ENCODE peak calls at places on chromosomes 4 and X, in nine cellular contexts. S is naive thymus-derived CD4-positive, alpha-beta T cell; P is uterus; M is left lung; Z is lower lobe of right lung; J is spleen; F is cardiac muscle cell; Y is IMR-90; H is ascending aorta. V is an unnamed sample.

GRCh38 chr4:99389606-99390005 is 37.1 kb upstream of the ADH1C start:
- DNase-seq in S (no peak), P (no peak), M (no peak), Z (no peak), J (no peak), F (no peak), Y (peak; percentile 64), H (no peak), V (no peak)

GRCh38 chrX:33211356-33212254 is at the start of gene DMD:
- DNase-seq in S (no peak), P (peak; percentile 70), M (peak; percentile 34), Z (peak; percentile 37), J (no peak), F (peak; percentile 94), Y (peak; percentile 84), H (peak; percentile 84), V (peak; percentile 49)

GRCh38 chr4:138186264-138186663 is 55.9 kb downstream of the SLC7A11 start:
- DNase-seq in S (no peak), P (no peak), M (no peak), Z (no peak), J (no peak), F (peak; percentile 43), Y (no peak), H (no peak), V (no peak)

GRCh38 chrX:72306851-72307645 is 1.3 kb upstream of the CITED1 start:
- DNase-seq in S (no peak), P (peak; percentile 41), M (peak; percentile 61), Z (peak; percentile 72), J (peak; percentile 88), F (peak; percentile 73), Y (peak; percentile 66), H (peak; percentile 76), V (peak; percentile 66)

GRCh38 chrX:120857240-120857639 is 18.4 kb downstream of the CT47B1 start:
- DNase-seq in S (no peak), P (no peak), M (no peak), Z (no peak), J (no peak), F (no peak), Y (no peak), H (no peak), V (no peak)

GRCh38 chr4:90837241-90837640 is 710.0 kb downstream of the CCSER1 start:
- DNase-seq in S (no peak), P (no peak), M (no peak), Z (no peak), J (no peak), F (no peak), Y (no peak), H (no peak), V (no peak)

GRCh38 chr4:177479063-177479462 is 36.8 kb upstream of the AGA start:
- DNase-seq in S (no peak), P (no peak), M (no peak), Z (no peak), J (no peak), F (no peak), Y (peak; percentile 13), H (no peak), V (no peak)

GRCh38 chr4:98614081-98614480 is 44.3 kb downstream of the TSPAN5 start:
- DNase-seq in S (no peak), P (no peak), M (no peak), Z (no peak), J (no peak), F (peak; percentile 10), Y (no peak), H (no peak), V (no peak)

GRCh38 chr4:93384211-93384610 is 444.3 kb upstream of the ATOH1 start:
- DNase-seq in S (no peak), P (no peak), M (no peak), Z (no peak), J (no peak), F (no peak), Y (peak; percentile 67), H (no peak), V (no peak)

DNA sequence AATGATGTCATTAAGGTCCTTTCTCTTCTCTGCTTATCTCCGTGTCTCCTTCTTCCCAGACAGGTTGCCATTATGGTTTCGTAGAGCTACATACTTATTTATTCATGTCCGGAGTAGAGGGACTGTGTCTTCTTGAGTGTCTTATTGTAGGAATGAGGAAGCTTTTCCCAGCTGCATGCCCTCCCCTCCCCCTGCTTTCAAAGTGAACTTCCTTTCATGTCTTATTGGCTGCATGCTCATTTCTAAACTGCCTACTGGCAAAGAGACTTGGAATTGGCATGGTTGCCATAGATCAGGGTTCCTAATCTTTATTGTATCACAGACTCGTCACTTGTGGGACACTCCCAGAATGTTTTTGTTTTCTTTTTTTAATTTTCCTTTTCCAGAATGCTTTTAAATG is 15.4 kb downstream of the VAMP7 start:
- DNase-seq in S (no peak), P (no peak), M (no peak), Z (no peak), J (no peak), F (no peak), Y (no peak), H (no peak), V (no peak)
- H3K9me3 ChIP-seq in S (no peaks in the 10 kb centered on the region), P (no peaks in the 10 kb centered on the region), M (no peaks in the 10 kb centered on the region), Z (no peaks in the 10 kb centered on the region), J (peaks cover 15% of the 10 kb centered on the region), F (no peaks in the 10 kb centered on the region), Y (no peaks in the 10 kb centered on the region), H (no peaks in the 10 kb centered on the region), V (no peaks in the 10 kb centered on the region)

DNA sequence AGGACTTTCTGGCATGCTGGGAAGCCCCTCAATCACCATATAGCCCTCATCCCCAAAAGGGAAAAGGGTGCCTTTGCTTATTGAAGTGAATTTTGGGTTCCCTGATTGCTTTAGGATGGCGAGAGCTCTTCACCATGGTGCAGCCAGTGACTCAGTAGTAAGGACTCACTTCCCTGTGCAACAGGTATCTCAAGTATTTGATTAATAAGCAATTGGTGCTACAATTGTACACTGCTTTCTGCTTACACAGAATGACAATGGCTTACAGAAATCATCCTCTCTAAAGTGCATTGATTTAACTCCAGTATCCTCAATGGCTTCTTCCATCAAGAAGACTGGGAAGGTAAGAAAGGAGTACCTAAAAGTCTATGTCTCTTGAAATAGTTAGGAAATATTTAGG is 143.7 kb upstream of the SMIM10 start:
- DNase-seq in S (no peak), P (no peak), M (no peak), Z (no peak), J (no peak), F (no peak), Y (no peak), H (no peak), V (no peak)
- H3K27ac ChIP-seq in S (no peak overlapping the region), P (no peak overlapping the region), M (no peak overlapping the region), Z (no peak overlapping the region), J (no peak overlapping the region), F (no peak overlapping the region), Y (no peak overlapping the region), H (no peak overlapping the region), V (no peak overlapping the region)

GRCh38 chr4:13102344-13102743 is 381.8 kb downstream of the RAB28 start:
- DNase-seq in S (no peak), P (no peak), M (no peak), Z (no peak), J (no peak), F (no peak), Y (no peak), H (no peak), V (no peak)

GRCh38 chr4:13108096-13108495 is 376.0 kb downstream of the RAB28 start:
- DNase-seq in S (no peak), P (no peak), M (no peak), Z (no peak), J (no peak), F (no peak), Y (no peak), H (no peak), V (no peak)

GRCh38 chr4:13097971-13098370 is 386.2 kb downstream of the RAB28 start:
- DNase-seq in S (no peak), P (no peak), M (no peak), Z (no peak), J (no peak), F (no peak), Y (no peak), H (no peak), V (no peak)

GRCh38 chr4:13103382-13104015 is 380.6 kb downstream of the RAB28 start:
- DNase-seq in S (no peak), P (no peak), M (no peak), Z (no peak), J (no peak), F (no peak), Y (no peak), H (no peak), V (no peak)
- H3K4me1 ChIP-seq in S (no peaks in the 10 kb centered on the region), P (no peaks in the 10 kb centered on the region), M (no peaks in the 10 kb centered on the region), Z (no peaks in the 10 kb centered on the region), J (no peaks in the 10 kb centered on the region), F (no peaks in the 10 kb centered on the region), Y (no peaks in the 10 kb centered on the region), H (no peaks in the 10 kb centered on the region), V (no peaks in the 10 kb centered on the region)

GRCh38 chr4:130187587-130187986 is 1091.6 kb downstream of the C4orf33 start:
- DNase-seq in S (no peak), P (no peak), M (no peak), Z (no peak), J (no peak), F (no peak), Y (no peak), H (no peak), V (no peak)

GRCh38 chr4:130197946-130198345 is 1102.0 kb downstream of the C4orf33 start:
- DNase-seq in S (no peak), P (no peak), M (no peak), Z (no peak), J (no peak), F (no peak), Y (no peak), H (no peak), V (no peak)

DNA sequence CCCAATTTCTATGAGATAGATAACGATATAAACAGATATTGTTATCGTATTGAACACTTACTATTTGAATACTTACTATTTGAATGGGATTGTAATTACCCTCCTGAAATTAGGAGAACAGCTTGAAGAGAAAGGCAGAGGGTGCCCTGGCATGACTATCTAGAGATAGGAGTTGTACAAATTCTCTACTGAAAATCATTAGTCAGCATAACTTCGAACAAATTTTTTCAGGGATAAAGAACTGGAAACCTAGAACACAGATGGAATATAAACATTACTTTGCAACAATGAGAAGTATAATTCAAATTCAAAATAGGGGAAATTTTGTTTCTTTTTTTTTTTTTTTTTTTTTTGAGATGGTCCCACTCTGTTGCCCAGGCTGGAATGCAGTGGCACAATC is 1096.8 kb downstream of the C4orf33 start:
- DNase-seq in S (no peak), P (no peak), M (no peak), Z (no peak), J (no peak), F (no peak), Y (no peak), H (no peak), V (no peak)
- H3K9me3 ChIP-seq in S (no peaks in the 10 kb centered on the region), P (no peaks in the 10 kb centered on the region), M (peaks cover 3% of the 10 kb centered on the region), Z (no peaks in the 10 kb centered on the region), J (peaks cover 7% of the 10 kb centered on the region), F (no peaks in the 10 kb centered on the region), Y (peaks cover 6% of the 10 kb centered on the region), H (no peaks in the 10 kb centered on the region), V (no peaks in the 10 kb centered on the region)